ENCODE peak calls at places on chromosome 20, in four cellular contexts. K, G, U and C are unnamed samples. For H3K36me3, the result is how much of the 10 kb centered on the place peaks cover.

GRCh38 chr20:17470521-17470920 is 60.7 kb downstream of the BFSP1 start:
- DNase-seq in K (no peak), G (no peak), U (no peak), C (no peak)

GRCh38 chr20:45817652-45818194 is 5.3 kb downstream of the UBE2C start:
- DNase-seq in K (no peak), G (no peak), U (no peak), C (no peak)

GRCh38 chr20:1338096-1338495 is 9.2 kb upstream of the SDCBP2 start:
- DNase-seq in K (no peak), G (no peak), U (no peak), C (no peak)

GRCh38 chr20:1473821-1474220 is 7.2 kb upstream of the NSFL1C start:
- DNase-seq in K (no peak), G (no peak), U (no peak), C (no peak)

GRCh38 chr20:44457016-44457415 is 18.7 kb upstream of the TTPAL start:
- DNase-seq in K (no peak), G (no peak), U (no peak), C (no peak)

GRCh38 chr20:1215386-1216170 is 10.3 kb upstream of the RAD21L1 start:
- DNase-seq in K (no peak), G (no peak), U (no peak), C (no peak)

GRCh38 chr20:61310954-61311353 is 58.9 kb downstream of the CDH4 start:
- DNase-seq in K (no peak), G (no peak), U (no peak), C (no peak)

GRCh38 chr20:58556961-58557360 is 41.8 kb upstream of the APCDD1L start:
- DNase-seq in K (no peak), G (peak), U (no peak), C (no peak)

GRCh38 chr20:17611290-17611539 is 41.3 kb downstream of the DSTN start:
- DNase-seq in K (no peak), G (no peak), U (no peak), C (no peak)

GRCh38 chr20:43954704-43955243 is 40.1 kb downstream of the TOX2 start:
- DNase-seq in K (no peak), G (no peak), U (no peak), C (no peak)

GRCh38 chr20:63829943-63830820 is 882 bp downstream of the ZBTB46 start:
- DNase-seq in K (peak), G (no peak), U (no peak), C (no peak)

GRCh38 chr20:573414-574296 is 30.1 kb upstream of the CSNK2A1 start:
- DNase-seq in K (no peak), G (no peak), U (no peak), C (no peak)

GRCh38 chr20:11687546-11688292 is 230.0 kb upstream of the BTBD3 start:
- DNase-seq in K (no peak), G (no peak), U (no peak), C (no peak)

GRCh38 chr20:16007164-16007563 is 566.1 kb downstream of the KIF16B start:
- DNase-seq in K (no peak), G (no peak), U (no peak), C (no peak)

GRCh38 chr20:64083380-64084208 is 604 bp downstream of the LKAAEAR1 start:
- DNase-seq in K (no peak), G (no peak), U (peak), C (peak)

GRCh38 chr20:61805781-61806180 is 259.9 kb downstream of the TAF4 start:
- DNase-seq in K (no peak), G (no peak), U (no peak), C (no peak)

GRCh38 chr20:45833883-45834796 is 541 bp downstream of the SNX21 start:
- DNase-seq in K (peak), G (peak), U (peak), C (peak)

GRCh38 chr20:5658897-5659296 is 91.3 kb upstream of the SHLD1 start:
- DNase-seq in K (peak), G (peak), U (no peak), C (no peak)

GRCh38 chr20:22717466-22717865 is 133.1 kb upstream of the FOXA2 start:
- DNase-seq in K (no peak), G (no peak), U (no peak), C (no peak)

GRCh38 chr20:64261138-64261537 is 5.6 kb downstream of the PCMTD2 start:
- DNase-seq in K (peak), G (peak), U (no peak), C (no peak)

GRCh38 chr20:44435630-44436335 is 39.9 kb upstream of the TTPAL start:
- DNase-seq in K (no peak), G (no peak), U (no peak), C (no peak)

GRCh38 chr20:41670631-41671030 is 52.5 kb upstream of the CHD6 start:
- DNase-seq in K (no peak), G (no peak), U (no peak), C (no peak)

GRCh38 chr20:59596690-59597089 is 7.7 kb upstream of the PHACTR3 start:
- DNase-seq in K (no peak), G (no peak), U (no peak), C (no peak)

GRCh38 chr20:23242104-23242503 is 108.5 kb upstream of the NXT1 start:
- DNase-seq in K (no peak), G (no peak), U (no peak), C (no peak)

GRCh38 chr20:61056627-61057312 is 195.3 kb upstream of the CDH4 start:
- DNase-seq in K (no peak), G (peak), U (no peak), C (no peak)

DNA sequence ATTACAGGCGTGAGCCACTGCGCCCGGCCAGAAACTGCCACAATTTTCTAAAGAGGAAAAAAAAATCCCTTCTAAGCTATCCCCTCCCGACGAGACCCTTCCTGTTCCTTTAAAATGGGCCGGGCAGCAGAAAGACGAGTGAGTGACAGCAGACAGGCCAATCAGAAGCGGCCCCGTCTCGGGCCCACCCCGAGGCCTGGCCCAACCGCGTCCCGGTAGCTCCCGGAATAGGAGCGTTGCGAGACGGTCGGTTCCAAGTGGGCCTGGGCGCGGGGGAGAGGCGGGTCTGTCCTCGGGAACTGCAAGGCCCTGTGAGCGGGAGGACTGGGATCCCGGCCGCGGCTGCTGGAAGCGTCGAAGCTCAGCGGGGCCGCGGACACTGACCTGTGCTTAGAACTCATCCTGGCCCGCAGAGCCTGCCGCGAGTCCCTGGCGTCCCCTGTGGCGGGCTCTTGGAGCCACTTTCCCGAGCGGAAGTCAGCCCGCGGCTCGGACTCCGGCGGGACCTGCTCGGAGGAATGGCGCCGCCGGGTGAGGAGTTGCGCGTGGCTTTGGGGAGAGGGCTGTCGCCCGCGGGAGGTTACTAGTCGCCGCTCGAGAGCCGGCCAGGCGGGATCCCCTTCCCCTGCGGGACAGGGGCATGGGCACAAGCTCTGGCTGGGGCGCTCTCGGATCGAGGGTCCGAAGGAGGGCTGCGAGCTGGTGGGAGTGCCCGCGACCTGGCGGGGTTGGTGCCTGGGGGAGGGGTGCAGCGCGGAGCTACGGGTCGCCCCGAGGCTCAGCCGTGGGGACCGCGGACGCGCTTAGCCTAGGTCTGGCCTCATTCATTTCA is at the start of the genes MROH8 and RPN2:
- DNase-seq in K (peak), G (peak), U (peak), C (peak)
- TF ChIP-seq POLR2A in K (peak), G (peak), U (no peak), C (peak)

GRCh38 chr20:57398231-57398821 is 7.1 kb downstream of the RBM38 start:
- DNase-seq in K (peak), G (peak), U (peak), C (peak)
- H3K4me3 ChIP-seq in K (peak), G (peak), U (no peak), C (no peak)

DNA sequence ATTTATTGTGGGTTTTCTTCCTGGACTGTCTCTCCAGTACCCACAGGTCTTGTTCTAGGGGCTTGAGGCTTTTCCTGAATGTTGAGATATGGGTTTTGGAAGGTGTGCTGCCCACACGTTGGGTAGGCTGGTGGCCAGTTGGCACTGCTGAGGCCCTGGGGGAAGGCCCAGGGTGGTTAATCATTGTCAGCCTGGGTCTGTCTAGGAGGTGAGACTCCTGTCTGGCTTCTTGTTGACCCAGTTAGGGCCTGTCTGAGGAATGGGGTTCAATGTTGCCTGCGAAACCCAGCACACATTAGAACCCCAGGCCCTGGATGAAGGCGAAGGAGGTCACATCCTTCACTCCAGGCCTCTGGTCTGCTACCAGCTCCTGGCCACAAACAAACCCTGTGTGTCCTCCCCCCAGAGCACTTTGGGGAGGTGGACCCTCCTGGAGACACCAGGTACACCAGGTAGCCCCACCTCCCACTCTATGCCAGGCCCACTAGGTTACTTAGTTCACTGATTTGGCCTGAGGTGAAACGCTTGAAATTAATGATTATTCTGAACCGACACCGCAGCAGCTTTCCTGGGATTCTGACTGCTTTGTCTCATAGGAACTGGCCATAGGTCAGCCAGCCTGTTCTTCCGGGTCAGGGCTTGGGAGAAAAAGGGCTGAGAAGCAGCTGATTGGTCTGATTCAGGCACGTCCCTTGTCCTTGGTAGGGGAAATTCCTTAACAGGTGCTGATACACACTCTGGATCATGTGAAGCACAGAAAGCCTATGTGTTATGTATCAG is 15.2 kb downstream of the DNMT3B start:
- DNase-seq in K (no peak), G (no peak), U (no peak), C (peak)
- H3K36me3 ChIP-seq in K (under half), G (under half), U (under half), C (under half)

DNA sequence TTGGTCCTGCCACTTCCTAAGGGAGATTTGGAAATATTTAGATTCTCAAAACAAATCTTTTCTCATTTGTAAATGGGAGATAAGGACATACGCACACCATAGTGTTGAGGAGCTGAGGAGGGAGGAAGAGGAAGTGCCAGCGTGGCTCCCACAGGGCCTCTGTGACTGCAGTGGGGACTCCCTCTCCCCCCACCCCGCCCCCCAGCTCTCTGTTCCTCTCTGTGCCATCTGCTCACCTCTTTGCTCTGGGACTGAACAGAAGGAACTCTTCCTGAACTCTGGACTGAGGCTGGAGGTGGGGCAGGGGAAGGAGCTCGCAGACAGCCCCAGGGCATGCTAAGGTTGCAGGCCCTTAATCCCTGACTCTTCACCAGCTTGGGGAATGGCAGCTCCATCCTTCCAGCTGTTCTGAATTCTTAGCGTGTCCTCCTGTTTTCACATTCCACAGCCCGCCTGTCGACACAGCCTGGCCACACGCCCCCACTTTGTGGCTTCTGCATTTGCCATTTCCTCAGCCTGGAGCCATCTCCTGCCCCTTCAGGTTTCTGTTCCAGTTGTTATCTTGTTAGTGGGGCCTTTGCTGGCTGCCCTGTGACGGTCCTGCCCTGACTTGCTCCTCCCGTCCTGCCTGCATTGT is 11.5 kb downstream of the DDX27 start:
- DNase-seq in K (no peak), G (peak), U (no peak), C (no peak)
- TF ChIP-seq POLR2A in K (no peak), G (no peak), U (no peak), C (no peak)

GRCh38 chr20:26209171-26209941 is 512.7 kb upstream of the ZNF337 start:
- DNase-seq in K (no peak), G (peak), U (peak), C (peak)

GRCh38 chr20:26205350-26205749 is 508.7 kb upstream of the ZNF337 start:
- DNase-seq in K (no peak), G (no peak), U (no peak), C (no peak)

GRCh38 chr20:26208296-26209091 is 511.8 kb upstream of the ZNF337 start:
- DNase-seq in K (no peak), G (peak), U (peak), C (no peak)

DNA sequence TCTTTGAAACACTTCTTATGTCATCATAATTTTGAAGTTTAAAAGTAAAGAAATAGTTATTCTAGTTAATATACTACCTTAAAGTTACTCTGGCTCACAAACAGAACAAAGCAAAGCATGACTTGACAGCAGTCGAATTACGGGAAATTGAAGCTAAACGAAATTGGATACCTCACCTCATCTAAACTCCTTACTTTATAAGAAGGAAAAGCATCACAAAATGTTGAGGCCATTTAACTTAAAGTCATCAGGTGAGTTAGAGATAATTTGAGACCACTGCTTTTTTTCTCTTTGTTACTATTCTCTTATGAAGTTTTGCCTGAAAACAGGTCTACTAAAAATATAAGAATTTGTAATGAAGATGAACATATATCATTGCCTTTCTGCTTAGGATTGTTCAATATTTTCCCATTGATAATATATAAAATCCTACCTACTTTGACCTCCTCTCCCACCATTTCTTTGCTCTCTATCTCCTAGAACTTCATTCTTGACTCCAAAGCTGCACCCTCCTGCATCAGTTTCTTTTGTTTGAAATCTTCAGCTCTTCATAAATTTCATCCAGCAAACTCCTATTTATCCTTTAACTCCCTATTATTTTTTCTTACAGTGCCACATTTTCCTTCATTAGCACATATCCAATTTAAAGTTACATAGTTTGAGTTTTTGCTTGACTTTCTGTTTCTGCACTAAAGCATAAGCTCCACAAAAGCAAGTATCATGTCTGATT is 510.7 kb upstream of the ZNF337 start:
- DNase-seq in K (no peak), G (no peak), U (no peak), C (no peak)
- H3K4me3 ChIP-seq in K (no peak), G (peak), U (no peak), C (no peak)

DNA sequence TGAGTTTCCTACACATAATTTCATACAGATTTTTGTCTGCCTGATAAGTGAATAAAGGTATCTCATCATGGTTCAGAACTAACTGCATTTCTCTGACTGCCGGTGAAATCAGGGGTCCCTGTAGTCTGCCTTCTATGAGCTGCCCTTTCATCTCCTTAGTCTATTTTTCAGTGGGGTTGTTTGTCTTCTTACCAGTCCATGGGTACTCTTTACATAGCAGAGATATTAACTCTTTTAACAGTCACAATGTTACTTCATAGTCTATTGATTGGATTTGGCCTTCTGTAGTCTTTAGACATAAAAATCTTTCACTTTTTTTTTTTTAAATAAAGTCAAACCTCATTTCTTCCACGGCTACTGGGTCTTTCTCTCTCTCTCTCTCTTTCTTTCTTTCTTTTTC is 79.8 kb downstream of the RALGAPA2 start:
- DNase-seq in K (no peak), G (no peak), U (no peak), C (no peak)
- H3K36me3 ChIP-seq in K (under half), G (half or more), U (under half), C (half or more)

GRCh38 chr20:38962898-38963484 is 847 bp downstream of the DHX35 start:
- DNase-seq in K (no peak), G (no peak), U (no peak), C (no peak)

GRCh38 chr20:38963745-38964144 is 1.6 kb downstream of the DHX35 start:
- DNase-seq in K (no peak), G (no peak), U (no peak), C (no peak)

GRCh38 chr20:38961530-38962043 is 557 bp upstream of the DHX35 start:
- DNase-seq in K (no peak), G (no peak), U (no peak), C (no peak)

GRCh38 chr20:38965264-38965663 is 3.1 kb downstream of the DHX35 start:
- DNase-seq in K (no peak), G (no peak), U (no peak), C (no peak)

DNA sequence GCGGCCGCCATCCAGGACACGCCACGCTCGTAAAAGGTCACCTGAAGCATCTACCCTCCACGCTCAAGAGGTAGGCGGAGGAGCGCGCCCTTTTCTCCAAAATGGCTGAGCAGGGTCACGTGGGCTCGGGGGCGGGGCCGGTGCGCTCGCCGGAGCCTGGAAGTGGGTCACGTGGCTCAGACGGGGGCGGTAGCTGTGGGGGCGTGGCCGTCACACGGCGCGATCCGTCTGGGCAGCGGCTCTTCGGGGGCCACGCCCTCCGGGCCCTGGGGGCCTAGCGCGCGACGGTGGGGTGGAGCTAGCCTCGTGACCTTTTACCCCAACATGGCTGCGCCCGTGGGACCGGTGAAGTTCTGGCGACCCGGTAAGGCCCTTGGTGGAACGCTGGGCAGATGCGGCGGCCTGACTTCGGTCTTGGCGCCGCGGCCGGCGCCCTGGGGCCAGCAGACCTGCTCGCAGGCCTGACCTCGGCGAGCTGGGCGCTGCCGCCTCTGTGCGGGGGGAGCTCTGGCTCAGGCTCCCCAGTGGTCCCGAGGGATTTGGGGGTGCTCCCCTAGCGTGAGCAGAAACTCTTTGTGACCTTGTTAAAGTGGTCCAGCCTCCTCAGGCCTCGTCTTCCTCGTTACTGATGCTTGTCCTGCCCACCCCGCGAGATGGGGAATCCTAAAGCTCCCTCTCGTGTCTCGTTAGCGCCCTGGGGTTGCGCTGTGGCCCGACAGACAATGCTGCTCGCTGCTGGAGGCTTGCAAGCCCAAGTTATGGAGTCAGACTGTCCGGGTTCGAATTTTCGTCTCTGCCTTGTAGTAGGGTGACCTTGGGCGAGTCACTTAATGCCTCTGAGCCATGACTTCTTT is at the start of gene DHX35:
- DNase-seq in K (peak), G (peak), U (peak), C (peak)
- TF ChIP-seq POLR2A in K (no peak), G (no peak), U (no peak), C (peak)

GRCh38 chr20:56630086-56630493 is 984 bp downstream of the TFAP2C start:
- DNase-seq in K (peak), G (peak), U (no peak), C (no peak)

GRCh38 chr20:56628015-56628872 is 862 bp upstream of the TFAP2C start:
- DNase-seq in K (no peak), G (peak), U (no peak), C (no peak)

GRCh38 chr20:56629464-56630085 is 469 bp downstream of the TFAP2C start:
- DNase-seq in K (no peak), G (no peak), U (no peak), C (no peak)

GRCh38 chr20:56627122-56628014 is 1.7 kb upstream of the TFAP2C start:
- DNase-seq in K (no peak), G (no peak), U (no peak), C (no peak)

GRCh38 chr20:56628873-56629463 is at the start of gene TFAP2C:
- DNase-seq in K (peak), G (peak), U (peak), C (no peak)
- H3K4me3 ChIP-seq in K (peak), G (peak), U (peak), C (peak)